ENCODE peak calls at places on chromosomes 13 and 19, in seven cellular contexts. One of them, this sample, is unnamed.

GRCh38 chr19:14440049-14440448 is 6.9 kb downstream of the PKN1 start:
- DNase-seq in A549: no peak
- DNase-seq in PC-3: no peak
- DNase-seq in foreskin fibroblast: no peak
- DNase-seq in neural progenitor cell: no peak
- DNase-seq in keratinocyte: no peak
- DNase-seq in pancreas: no peak
- DNase-seq in this sample: no peak

GRCh38 chr19:33325920-33326319 is 23.6 kb upstream of the CEBPA start:
- DNase-seq in A549: no peak
- DNase-seq in PC-3: no peak
- DNase-seq in foreskin fibroblast: no peak
- DNase-seq in neural progenitor cell: no peak
- DNase-seq in keratinocyte: no peak
- DNase-seq in pancreas: peak; percentile 15
- DNase-seq in this sample: no peak

GRCh38 chr13:78722700-78723099 is 63.7 kb upstream of the OBI1 start:
- DNase-seq in A549: no peak
- DNase-seq in PC-3: no peak
- DNase-seq in foreskin fibroblast: no peak
- DNase-seq in neural progenitor cell: no peak
- DNase-seq in keratinocyte: no peak
- DNase-seq in pancreas: no peak
- DNase-seq in this sample: no peak

GRCh38 chr19:19637186-19637522 is 6.3 kb downstream of the GMIP start:
- DNase-seq in A549: no peak
- DNase-seq in PC-3: no peak
- DNase-seq in foreskin fibroblast: no peak
- DNase-seq in neural progenitor cell: no peak
- DNase-seq in keratinocyte: no peak
- DNase-seq in pancreas: no peak
- DNase-seq in this sample: no peak

GRCh38 chr13:52968074-52968700 is 60.4 kb upstream of the OLFM4 start:
- DNase-seq in A549: peak; percentile 66
- DNase-seq in PC-3: peak; percentile 78
- DNase-seq in foreskin fibroblast: peak; percentile 7
- DNase-seq in neural progenitor cell: peak; percentile 92
- DNase-seq in keratinocyte: peak; percentile 21
- DNase-seq in pancreas: peak; percentile 84
- DNase-seq in this sample: peak; percentile 80

GRCh38 chr13:65756071-65756671 is 1474.0 kb downstream of the PCDH9 start:
- DNase-seq in A549: no peak
- DNase-seq in PC-3: no peak
- DNase-seq in foreskin fibroblast: no peak
- DNase-seq in neural progenitor cell: no peak
- DNase-seq in keratinocyte: no peak
- DNase-seq in pancreas: no peak
- DNase-seq in this sample: no peak

GRCh38 chr13:40228486-40228885 is 438.0 kb downstream of the FOXO1 start:
- DNase-seq in A549: no peak
- DNase-seq in PC-3: no peak
- DNase-seq in foreskin fibroblast: no peak
- DNase-seq in neural progenitor cell: no peak
- DNase-seq in keratinocyte: no peak
- DNase-seq in pancreas: no peak
- DNase-seq in this sample: no peak

GRCh38 chr19:2922987-2923386 is 21.8 kb downstream of the ZNF77 start:
- DNase-seq in A549: no peak
- DNase-seq in PC-3: peak; percentile 77
- DNase-seq in foreskin fibroblast: no peak
- DNase-seq in neural progenitor cell: peak; percentile 31
- DNase-seq in keratinocyte: no peak
- DNase-seq in pancreas: peak; percentile 58
- DNase-seq in this sample: no peak

GRCh38 chr13:47853236-47853635 is 147.8 kb downstream of the SUCLA2 start:
- DNase-seq in A549: no peak
- DNase-seq in PC-3: no peak
- DNase-seq in foreskin fibroblast: no peak
- DNase-seq in neural progenitor cell: no peak
- DNase-seq in keratinocyte: no peak
- DNase-seq in pancreas: no peak
- DNase-seq in this sample: no peak

GRCh38 chr13:102935896-102936321 is 90.1 kb downstream of the ERCC5 start:
- DNase-seq in A549: no peak
- DNase-seq in PC-3: no peak
- DNase-seq in foreskin fibroblast: no peak
- DNase-seq in neural progenitor cell: peak; percentile 18
- DNase-seq in keratinocyte: no peak
- DNase-seq in pancreas: no peak
- DNase-seq in this sample: no peak

GRCh38 chr13:102940770-102941169 is 94.9 kb downstream of the ERCC5 start:
- DNase-seq in A549: no peak
- DNase-seq in PC-3: no peak
- DNase-seq in foreskin fibroblast: no peak
- DNase-seq in neural progenitor cell: no peak
- DNase-seq in keratinocyte: no peak
- DNase-seq in pancreas: no peak
- DNase-seq in this sample: no peak

GRCh38 chr13:102945324-102945815 is 99.5 kb downstream of the ERCC5 start:
- DNase-seq in A549: no peak
- DNase-seq in PC-3: no peak
- DNase-seq in foreskin fibroblast: no peak
- DNase-seq in neural progenitor cell: no peak
- DNase-seq in keratinocyte: no peak
- DNase-seq in pancreas: no peak
- DNase-seq in this sample: no peak

GRCh38 chr13:102944821-102945220 is 99.0 kb downstream of the ERCC5 start:
- DNase-seq in A549: no peak
- DNase-seq in PC-3: no peak
- DNase-seq in foreskin fibroblast: no peak
- DNase-seq in neural progenitor cell: no peak
- DNase-seq in keratinocyte: no peak
- DNase-seq in pancreas: no peak
- DNase-seq in this sample: no peak

DNA sequence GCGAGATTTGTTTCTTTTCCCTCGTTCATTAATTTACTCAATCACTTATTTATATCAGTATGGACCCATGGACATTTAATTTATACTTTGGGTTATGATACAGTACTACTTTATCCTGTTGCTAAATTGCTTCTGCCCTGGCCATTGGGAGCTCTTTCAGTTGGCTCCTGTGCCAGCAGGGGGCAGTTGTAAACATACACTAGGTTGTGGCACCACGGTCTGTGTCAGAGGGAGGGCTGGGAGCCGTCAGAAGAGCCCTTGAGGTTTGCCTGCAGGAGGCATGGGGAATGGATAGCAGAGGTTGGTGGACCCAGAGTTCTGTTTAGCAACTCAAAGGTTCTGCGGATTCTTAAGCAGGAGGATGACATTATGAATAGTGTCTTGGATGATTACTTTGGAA is 94.3 kb downstream of the ERCC5 start:
- DNase-seq in A549: peak; percentile 4
- DNase-seq in PC-3: no peak
- DNase-seq in foreskin fibroblast: no peak
- DNase-seq in neural progenitor cell: no peak
- DNase-seq in keratinocyte: no peak
- DNase-seq in pancreas: no peak
- DNase-seq in this sample: no peak
- TF ChIP-seq CTCF in A549: no peak
- TF ChIP-seq CTCF in PC-3: peak; percentile 25
- TF ChIP-seq CTCF in foreskin fibroblast: no peak
- TF ChIP-seq CTCF in neural progenitor cell: peak; percentile 31
- TF ChIP-seq CTCF in keratinocyte: no peak
- TF ChIP-seq CTCF in pancreas: no peak
- TF ChIP-seq CTCF in this sample: no peak

GRCh38 chr19:5028229-5028886 is 59.4 kb downstream of the KDM4B start:
- DNase-seq in A549: no peak
- DNase-seq in PC-3: no peak
- DNase-seq in foreskin fibroblast: no peak
- DNase-seq in neural progenitor cell: no peak
- DNase-seq in keratinocyte: no peak
- DNase-seq in pancreas: no peak
- DNase-seq in this sample: no peak

GRCh38 chr19:5024282-5024681 is 55.4 kb downstream of the KDM4B start:
- DNase-seq in A549: no peak
- DNase-seq in PC-3: no peak
- DNase-seq in foreskin fibroblast: no peak
- DNase-seq in neural progenitor cell: no peak
- DNase-seq in keratinocyte: no peak
- DNase-seq in pancreas: no peak
- DNase-seq in this sample: no peak

GRCh38 chr19:5025027-5025426 is 56.1 kb downstream of the KDM4B start:
- DNase-seq in A549: no peak
- DNase-seq in PC-3: no peak
- DNase-seq in foreskin fibroblast: no peak
- DNase-seq in neural progenitor cell: peak; percentile 44
- DNase-seq in keratinocyte: no peak
- DNase-seq in pancreas: no peak
- DNase-seq in this sample: no peak

GRCh38 chr19:5030136-5030820 is 61.4 kb downstream of the KDM4B start:
- DNase-seq in A549: no peak
- DNase-seq in PC-3: no peak
- DNase-seq in foreskin fibroblast: no peak
- DNase-seq in neural progenitor cell: no peak
- DNase-seq in keratinocyte: no peak
- DNase-seq in pancreas: no peak
- DNase-seq in this sample: no peak

GRCh38 chr19:5026706-5027273 is 57.9 kb downstream of the KDM4B start:
- DNase-seq in A549: no peak
- DNase-seq in PC-3: peak; percentile 40
- DNase-seq in foreskin fibroblast: no peak
- DNase-seq in neural progenitor cell: no peak
- DNase-seq in keratinocyte: no peak
- DNase-seq in pancreas: no peak
- DNase-seq in this sample: no peak
- TF ChIP-seq CTCF in A549: no peak
- TF ChIP-seq CTCF in PC-3: peak; percentile 60
- TF ChIP-seq CTCF in foreskin fibroblast: no peak
- TF ChIP-seq CTCF in neural progenitor cell: peak; percentile 29
- TF ChIP-seq CTCF in keratinocyte: no peak
- TF ChIP-seq CTCF in pancreas: no peak
- TF ChIP-seq CTCF in this sample: no peak

GRCh38 chr13:95002126-95002525 is 289.8 kb upstream of the SOX21 start:
- DNase-seq in A549: no peak
- DNase-seq in PC-3: peak; percentile 46
- DNase-seq in foreskin fibroblast: no peak
- DNase-seq in neural progenitor cell: no peak
- DNase-seq in keratinocyte: no peak
- DNase-seq in pancreas: no peak
- DNase-seq in this sample: no peak
- TF ChIP-seq CTCF in A549: no peak
- TF ChIP-seq CTCF in PC-3: peak; percentile 36
- TF ChIP-seq CTCF in foreskin fibroblast: no peak
- TF ChIP-seq CTCF in neural progenitor cell: peak; percentile 8
- TF ChIP-seq CTCF in keratinocyte: no peak
- TF ChIP-seq CTCF in pancreas: no peak
- TF ChIP-seq CTCF in this sample: no peak

GRCh38 chr13:111247552-111247951 is 72.9 kb upstream of the TEX29 start:
- DNase-seq in A549: no peak
- DNase-seq in PC-3: no peak
- DNase-seq in foreskin fibroblast: no peak
- DNase-seq in neural progenitor cell: no peak
- DNase-seq in keratinocyte: no peak
- DNase-seq in pancreas: peak; percentile 51
- DNase-seq in this sample: no peak
- TF ChIP-seq CTCF in A549: no peak
- TF ChIP-seq CTCF in PC-3: no peak
- TF ChIP-seq CTCF in foreskin fibroblast: no peak
- TF ChIP-seq CTCF in neural progenitor cell: no peak
- TF ChIP-seq CTCF in keratinocyte: no peak
- TF ChIP-seq CTCF in pancreas: no peak
- TF ChIP-seq CTCF in this sample: no peak

DNA sequence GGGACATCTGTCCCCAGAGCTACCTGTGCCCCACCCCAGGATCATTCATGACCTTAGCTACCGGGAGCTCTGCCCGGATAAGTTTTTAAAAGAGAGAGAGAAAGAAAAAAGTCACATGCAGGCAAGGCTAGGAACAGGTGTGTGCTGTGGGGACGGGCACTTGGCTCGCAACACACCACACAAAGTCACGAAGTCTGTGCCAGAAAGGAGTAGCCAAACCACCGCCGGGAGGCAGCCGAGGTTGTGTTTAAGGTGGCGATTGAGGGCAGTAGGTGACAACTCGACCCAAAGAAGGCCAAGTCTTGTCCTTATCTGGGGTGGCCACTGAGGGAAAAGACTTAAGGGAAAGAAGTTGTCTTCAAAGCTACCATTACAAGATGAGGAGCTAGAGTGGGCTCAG is 4.6 kb upstream of the TSHZ3 start:
- DNase-seq in A549: no peak
- DNase-seq in PC-3: no peak
- DNase-seq in foreskin fibroblast: no peak
- DNase-seq in neural progenitor cell: peak; percentile 56
- DNase-seq in keratinocyte: no peak
- DNase-seq in pancreas: peak; percentile 54
- DNase-seq in this sample: no peak
- TF ChIP-seq CTCF in A549: no peak
- TF ChIP-seq CTCF in PC-3: no peak
- TF ChIP-seq CTCF in foreskin fibroblast: no peak
- TF ChIP-seq CTCF in neural progenitor cell: peak; percentile 38
- TF ChIP-seq CTCF in keratinocyte: peak; percentile 54
- TF ChIP-seq CTCF in pancreas: no peak
- TF ChIP-seq CTCF in this sample: no peak

GRCh38 chr19:7641288-7642276 is 4.7 kb downstream of the STXBP2 start:
- DNase-seq in A549: peak; percentile 26
- DNase-seq in PC-3: no peak
- DNase-seq in foreskin fibroblast: no peak
- DNase-seq in neural progenitor cell: peak; percentile 26
- DNase-seq in keratinocyte: no peak
- DNase-seq in pancreas: peak; percentile 19
- DNase-seq in this sample: no peak
- TF ChIP-seq CTCF in A549: no peak
- TF ChIP-seq CTCF in PC-3: peak; percentile 38
- TF ChIP-seq CTCF in foreskin fibroblast: no peak
- TF ChIP-seq CTCF in neural progenitor cell: peak; percentile 38
- TF ChIP-seq CTCF in keratinocyte: no peak
- TF ChIP-seq CTCF in pancreas: no peak
- TF ChIP-seq CTCF in this sample: no peak